ENCODE peak calls at places on chromosome 20, in eight cellular contexts. One of them, this sample, is unnamed.

GRCh38 chr20:38049800-38050199 is 16.3 kb downstream of the RPRD1B start:
- DNase-seq in mesendoderm: peak
- DNase-seq in NCI-H1092 treated with DMSO at 0.1 percent for 48 hours: no peak
- DNase-seq in AG09309: no peak
- DNase-seq in NCI-H1436: no peak
- DNase-seq in lower leg skin: no peak
- DNase-seq in aorta: no peak
- DNase-seq in T follicular helper cell: no peak
- DNase-seq in this sample: no peak

GRCh38 chr20:1844723-1845523 is 50.3 kb upstream of the SIRPA start:
- DNase-seq in mesendoderm: no peak
- DNase-seq in NCI-H1092 treated with DMSO at 0.1 percent for 48 hours: no peak
- DNase-seq in AG09309: no peak
- DNase-seq in NCI-H1436: no peak
- DNase-seq in lower leg skin: peak
- DNase-seq in aorta: peak
- DNase-seq in T follicular helper cell: no peak
- DNase-seq in this sample: no peak

GRCh38 chr20:19495905-19496703 is 262.0 kb upstream of the RIN2 start:
- DNase-seq in mesendoderm: no peak
- DNase-seq in NCI-H1092 treated with DMSO at 0.1 percent for 48 hours: no peak
- DNase-seq in AG09309: peak
- DNase-seq in NCI-H1436: no peak
- DNase-seq in lower leg skin: no peak
- DNase-seq in aorta: peak
- DNase-seq in T follicular helper cell: no peak
- DNase-seq in this sample: no peak

GRCh38 chr20:62878244-62879030 is 16.8 kb upstream of the TCFL5 start:
- DNase-seq in mesendoderm: peak
- DNase-seq in NCI-H1092 treated with DMSO at 0.1 percent for 48 hours: no peak
- DNase-seq in AG09309: no peak
- DNase-seq in NCI-H1436: no peak
- DNase-seq in lower leg skin: no peak
- DNase-seq in aorta: no peak
- DNase-seq in T follicular helper cell: no peak
- DNase-seq in this sample: no peak

GRCh38 chr20:21087862-21088540 is 18.2 kb downstream of the LINC00237 start:
- DNase-seq in mesendoderm: no peak
- DNase-seq in NCI-H1092 treated with DMSO at 0.1 percent for 48 hours: no peak
- DNase-seq in AG09309: no peak
- DNase-seq in NCI-H1436: no peak
- DNase-seq in lower leg skin: no peak
- DNase-seq in aorta: no peak
- DNase-seq in T follicular helper cell: no peak
- DNase-seq in this sample: no peak

GRCh38 chr20:17495826-17496225 is 35.4 kb downstream of the BFSP1 start:
- DNase-seq in mesendoderm: no peak
- DNase-seq in NCI-H1092 treated with DMSO at 0.1 percent for 48 hours: no peak
- DNase-seq in AG09309: no peak
- DNase-seq in NCI-H1436: no peak
- DNase-seq in lower leg skin: no peak
- DNase-seq in aorta: no peak
- DNase-seq in T follicular helper cell: no peak
- DNase-seq in this sample: no peak

GRCh38 chr20:18992418-18992817 is 178.8 kb downstream of the SCP2D1 start:
- DNase-seq in mesendoderm: no peak
- DNase-seq in NCI-H1092 treated with DMSO at 0.1 percent for 48 hours: no peak
- DNase-seq in AG09309: no peak
- DNase-seq in NCI-H1436: no peak
- DNase-seq in lower leg skin: no peak
- DNase-seq in aorta: no peak
- DNase-seq in T follicular helper cell: no peak
- DNase-seq in this sample: no peak

GRCh38 chr20:47019106-47019824 is 124.6 kb downstream of the EYA2 start:
- DNase-seq in mesendoderm: no peak
- DNase-seq in NCI-H1092 treated with DMSO at 0.1 percent for 48 hours: no peak
- DNase-seq in AG09309: peak
- DNase-seq in NCI-H1436: no peak
- DNase-seq in lower leg skin: no peak
- DNase-seq in aorta: no peak
- DNase-seq in T follicular helper cell: no peak
- DNase-seq in this sample: no peak

GRCh38 chr20:845226-845868 is 11.8 kb downstream of the FAM110A start:
- DNase-seq in mesendoderm: peak
- DNase-seq in NCI-H1092 treated with DMSO at 0.1 percent for 48 hours: no peak
- DNase-seq in AG09309: no peak
- DNase-seq in NCI-H1436: no peak
- DNase-seq in lower leg skin: no peak
- DNase-seq in aorta: no peak
- DNase-seq in T follicular helper cell: no peak
- DNase-seq in this sample: no peak

GRCh38 chr20:6604179-6604578 is 163.3 kb upstream of the BMP2 start:
- DNase-seq in mesendoderm: no peak
- DNase-seq in NCI-H1092 treated with DMSO at 0.1 percent for 48 hours: no peak
- DNase-seq in AG09309: no peak
- DNase-seq in NCI-H1436: no peak
- DNase-seq in lower leg skin: no peak
- DNase-seq in aorta: no peak
- DNase-seq in T follicular helper cell: no peak
- DNase-seq in this sample: no peak

GRCh38 chr20:31817461-31817860 is 1.7 kb upstream of the MYLK2 start:
- DNase-seq in mesendoderm: no peak
- DNase-seq in NCI-H1092 treated with DMSO at 0.1 percent for 48 hours: no peak
- DNase-seq in AG09309: no peak
- DNase-seq in NCI-H1436: no peak
- DNase-seq in lower leg skin: no peak
- DNase-seq in aorta: no peak
- DNase-seq in T follicular helper cell: no peak
- DNase-seq in this sample: no peak

GRCh38 chr20:52143277-52143676 is 48.3 kb downstream of the ZFP64 start:
- DNase-seq in mesendoderm: no peak
- DNase-seq in NCI-H1092 treated with DMSO at 0.1 percent for 48 hours: no peak
- DNase-seq in AG09309: no peak
- DNase-seq in NCI-H1436: no peak
- DNase-seq in lower leg skin: no peak
- DNase-seq in aorta: no peak
- DNase-seq in T follicular helper cell: no peak
- DNase-seq in this sample: no peak

GRCh38 chr20:2470051-2470431 is 548 bp downstream of the SNRPB start:
- DNase-seq in mesendoderm: peak
- DNase-seq in NCI-H1092 treated with DMSO at 0.1 percent for 48 hours: peak
- DNase-seq in AG09309: no peak
- DNase-seq in NCI-H1436: peak
- DNase-seq in lower leg skin: peak
- DNase-seq in aorta: peak
- DNase-seq in T follicular helper cell: peak
- DNase-seq in this sample: peak

GRCh38 chr20:41394081-41394480 is 27.5 kb upstream of the EMILIN3 start:
- DNase-seq in mesendoderm: no peak
- DNase-seq in NCI-H1092 treated with DMSO at 0.1 percent for 48 hours: no peak
- DNase-seq in AG09309: no peak
- DNase-seq in NCI-H1436: no peak
- DNase-seq in lower leg skin: no peak
- DNase-seq in aorta: no peak
- DNase-seq in T follicular helper cell: no peak
- DNase-seq in this sample: no peak

GRCh38 chr20:46312075-46312944 is 4.0 kb upstream of the CDH22 start:
- DNase-seq in mesendoderm: peak
- DNase-seq in NCI-H1092 treated with DMSO at 0.1 percent for 48 hours: no peak
- DNase-seq in AG09309: no peak
- DNase-seq in NCI-H1436: no peak
- DNase-seq in lower leg skin: no peak
- DNase-seq in aorta: no peak
- DNase-seq in T follicular helper cell: no peak
- DNase-seq in this sample: no peak

GRCh38 chr20:33680681-33681080 is 5.5 kb downstream of the E2F1 start:
- DNase-seq in mesendoderm: no peak
- DNase-seq in NCI-H1092 treated with DMSO at 0.1 percent for 48 hours: no peak
- DNase-seq in AG09309: no peak
- DNase-seq in NCI-H1436: no peak
- DNase-seq in lower leg skin: no peak
- DNase-seq in aorta: peak
- DNase-seq in T follicular helper cell: no peak
- DNase-seq in this sample: no peak

This sample was measured in amygdala.